ENCODE peak calls at places on chromosomes 5 and 9, in five cellular contexts. One of them, this sample, is unnamed. For H3K4me1, the result is how much of the 10 kb centered on the place peaks cover.

GRCh38 chr9:124868511-124869465 is 6.9 kb downstream of the ARPC5L start:
- DNase-seq in cardiac muscle cell: peak
- DNase-seq in HCT116: peak
- DNase-seq in aorta: peak
- DNase-seq in psoas muscle: peak
- DNase-seq in this sample: peak

GRCh38 chr5:19001527-19001926 is 986.5 kb downstream of the CDH18 start:
- DNase-seq in cardiac muscle cell: no peak
- DNase-seq in HCT116: no peak
- DNase-seq in aorta: no peak
- DNase-seq in psoas muscle: no peak
- DNase-seq in this sample: no peak

GRCh38 chr5:79990205-79990597 is 861 bp downstream of the MTX3 start:
- DNase-seq in cardiac muscle cell: no peak
- DNase-seq in HCT116: no peak
- DNase-seq in aorta: no peak
- DNase-seq in psoas muscle: no peak
- DNase-seq in this sample: no peak

GRCh38 chr5:173714551-173715428 is 98.3 kb upstream of the BOD1 start:
- DNase-seq in cardiac muscle cell: no peak
- DNase-seq in HCT116: no peak
- DNase-seq in aorta: no peak
- DNase-seq in psoas muscle: peak
- DNase-seq in this sample: no peak

GRCh38 chr5:179699640-179700298 is 1.0 kb downstream of the CANX start:
- DNase-seq in cardiac muscle cell: no peak
- DNase-seq in HCT116: no peak
- DNase-seq in aorta: peak
- DNase-seq in psoas muscle: no peak
- DNase-seq in this sample: no peak

GRCh38 chr5:74446673-74447337 is 193.7 kb downstream of the ENC1 start:
- DNase-seq in cardiac muscle cell: no peak
- DNase-seq in HCT116: no peak
- DNase-seq in aorta: no peak
- DNase-seq in psoas muscle: no peak
- DNase-seq in this sample: peak

GRCh38 chr9:128393171-128393761 is 22.1 kb downstream of the URM1 start:
- DNase-seq in cardiac muscle cell: peak
- DNase-seq in HCT116: no peak
- DNase-seq in aorta: no peak
- DNase-seq in psoas muscle: no peak
- DNase-seq in this sample: no peak

GRCh38 chr9:98311541-98311940 is 56.1 kb upstream of the TBC1D2 start:
- DNase-seq in cardiac muscle cell: no peak
- DNase-seq in HCT116: no peak
- DNase-seq in aorta: peak
- DNase-seq in psoas muscle: no peak
- DNase-seq in this sample: no peak

GRCh38 chr9:116549061-116549664 is 137.9 kb upstream of the TRIM32 start:
- DNase-seq in cardiac muscle cell: no peak
- DNase-seq in HCT116: peak
- DNase-seq in aorta: peak
- DNase-seq in psoas muscle: peak
- DNase-seq in this sample: peak

GRCh38 chr9:4137755-4138154 is 162.1 kb downstream of the GLIS3 start:
- DNase-seq in cardiac muscle cell: no peak
- DNase-seq in HCT116: no peak
- DNase-seq in aorta: no peak
- DNase-seq in psoas muscle: no peak
- DNase-seq in this sample: no peak

GRCh38 chr5:9173281-9174048 is 372.4 kb downstream of the SEMA5A start:
- DNase-seq in cardiac muscle cell: no peak
- DNase-seq in HCT116: no peak
- DNase-seq in aorta: no peak
- DNase-seq in psoas muscle: no peak
- DNase-seq in this sample: no peak

GRCh38 chr5:144304683-144305082 is 134.0 kb downstream of the KCTD16 start:
- DNase-seq in cardiac muscle cell: no peak
- DNase-seq in HCT116: no peak
- DNase-seq in aorta: no peak
- DNase-seq in psoas muscle: no peak
- DNase-seq in this sample: no peak

GRCh38 chr9:134177624-134178393 is 13.4 kb upstream of the RNU6ATAC start:
- DNase-seq in cardiac muscle cell: no peak
- DNase-seq in HCT116: no peak
- DNase-seq in aorta: peak
- DNase-seq in psoas muscle: peak
- DNase-seq in this sample: no peak

GRCh38 chr5:90548069-90548593 is 10.5 kb upstream of the ADGRV1 start:
- DNase-seq in cardiac muscle cell: peak
- DNase-seq in HCT116: peak
- DNase-seq in aorta: no peak
- DNase-seq in psoas muscle: no peak
- DNase-seq in this sample: no peak

GRCh38 chr5:65010841-65011240 is 242.1 kb downstream of the CWC27 start:
- DNase-seq in cardiac muscle cell: no peak
- DNase-seq in HCT116: no peak
- DNase-seq in aorta: no peak
- DNase-seq in psoas muscle: no peak
- DNase-seq in this sample: no peak

GRCh38 chr5:112390327-112390726 is 28.8 kb downstream of the EPB41L4A start:
- DNase-seq in cardiac muscle cell: peak
- DNase-seq in HCT116: no peak
- DNase-seq in aorta: no peak
- DNase-seq in psoas muscle: no peak
- DNase-seq in this sample: no peak

GRCh38 chr5:62937661-62938558 is 359.3 kb downstream of the LRRC70 start:
- DNase-seq in cardiac muscle cell: no peak
- DNase-seq in HCT116: no peak
- DNase-seq in aorta: no peak
- DNase-seq in psoas muscle: no peak
- DNase-seq in this sample: no peak

GRCh38 chr9:133892193-133892920 is 99.8 kb downstream of the VAV2 start:
- DNase-seq in cardiac muscle cell: no peak
- DNase-seq in HCT116: no peak
- DNase-seq in aorta: no peak
- DNase-seq in psoas muscle: no peak
- DNase-seq in this sample: no peak

GRCh38 chr9:117156771-117157535 is 257.9 kb downstream of the ASTN2 start:
- DNase-seq in cardiac muscle cell: no peak
- DNase-seq in HCT116: no peak
- DNase-seq in aorta: no peak
- DNase-seq in psoas muscle: no peak
- DNase-seq in this sample: no peak

GRCh38 chr9:127707766-127708165 is 978 bp downstream of the CFAP157 start:
- DNase-seq in cardiac muscle cell: no peak
- DNase-seq in HCT116: peak
- DNase-seq in aorta: no peak
- DNase-seq in psoas muscle: no peak
- DNase-seq in this sample: no peak

GRCh38 chr5:136108131-136108739 is 24.4 kb upstream of the SMAD5 start:
- DNase-seq in cardiac muscle cell: no peak
- DNase-seq in HCT116: no peak
- DNase-seq in aorta: no peak
- DNase-seq in psoas muscle: no peak
- DNase-seq in this sample: no peak

GRCh38 chr9:73179594-73179993 is 27.9 kb downstream of the ANXA1 start:
- DNase-seq in cardiac muscle cell: no peak
- DNase-seq in HCT116: peak
- DNase-seq in aorta: no peak
- DNase-seq in psoas muscle: no peak
- DNase-seq in this sample: no peak

GRCh38 chr9:133000842-133001241 is 22.3 kb downstream of the GFI1B start:
- DNase-seq in cardiac muscle cell: no peak
- DNase-seq in HCT116: no peak
- DNase-seq in aorta: no peak
- DNase-seq in psoas muscle: no peak
- DNase-seq in this sample: no peak

GRCh38 chr9:5839572-5839902 is 6.6 kb upstream of the ERMP1 start:
- DNase-seq in cardiac muscle cell: no peak
- DNase-seq in HCT116: no peak
- DNase-seq in aorta: no peak
- DNase-seq in psoas muscle: no peak
- DNase-seq in this sample: no peak

GRCh38 chr5:125483609-125484008 is 737.2 kb upstream of the ZNF608 start:
- DNase-seq in cardiac muscle cell: no peak
- DNase-seq in HCT116: no peak
- DNase-seq in aorta: no peak
- DNase-seq in psoas muscle: no peak
- DNase-seq in this sample: no peak

GRCh38 chr5:177557041-177557647 is 2.8 kb upstream of the FAM193B start:
- DNase-seq in cardiac muscle cell: peak
- DNase-seq in HCT116: no peak
- DNase-seq in aorta: no peak
- DNase-seq in psoas muscle: no peak
- DNase-seq in this sample: no peak

GRCh38 chr5:36403601-36404311 is 102.1 kb upstream of the RANBP3L start:
- DNase-seq in cardiac muscle cell: no peak
- DNase-seq in HCT116: no peak
- DNase-seq in aorta: no peak
- DNase-seq in psoas muscle: peak
- DNase-seq in this sample: peak

GRCh38 chr9:297104-297794 is 82.6 kb downstream of the DOCK8 start:
- DNase-seq in cardiac muscle cell: no peak
- DNase-seq in HCT116: no peak
- DNase-seq in aorta: no peak
- DNase-seq in psoas muscle: peak
- DNase-seq in this sample: no peak

GRCh38 chr9:97564291-97565175 is 63.1 kb downstream of the TMOD1 start:
- DNase-seq in cardiac muscle cell: no peak
- DNase-seq in HCT116: no peak
- DNase-seq in aorta: no peak
- DNase-seq in psoas muscle: peak
- DNase-seq in this sample: peak

GRCh38 chr9:83986765-83987401 is 6.3 kb downstream of the RMI1 start:
- DNase-seq in cardiac muscle cell: no peak
- DNase-seq in HCT116: peak
- DNase-seq in aorta: peak
- DNase-seq in psoas muscle: peak
- DNase-seq in this sample: no peak

GRCh38 chr5:5816960-5817359 is 394.5 kb downstream of the ICE1 start:
- DNase-seq in cardiac muscle cell: no peak
- DNase-seq in HCT116: no peak
- DNase-seq in aorta: no peak
- DNase-seq in psoas muscle: no peak
- DNase-seq in this sample: no peak

GRCh38 chr5:172932313-172933017 is 26.8 kb upstream of the RPL26L1 start:
- DNase-seq in cardiac muscle cell: peak
- DNase-seq in HCT116: peak
- DNase-seq in aorta: peak
- DNase-seq in psoas muscle: peak
- DNase-seq in this sample: peak

DNA sequence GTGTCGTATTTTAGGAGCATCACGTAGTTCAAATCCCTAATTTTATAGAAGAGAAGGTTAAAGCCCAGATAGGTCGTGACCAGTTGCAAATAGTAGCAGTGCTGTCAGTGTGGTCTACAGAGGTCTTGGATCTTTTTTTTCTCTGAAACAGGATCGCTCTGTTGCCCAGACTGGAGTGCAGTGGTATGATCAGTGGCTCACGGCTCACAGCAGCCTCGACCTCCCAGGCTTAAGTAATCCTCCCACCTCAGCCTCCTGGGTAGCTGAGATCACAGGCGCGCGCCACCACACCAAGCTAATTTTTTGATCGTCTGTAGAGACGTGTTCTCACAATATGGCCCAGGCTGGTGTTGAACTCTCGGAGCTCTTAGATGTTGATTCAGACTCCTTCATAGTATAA is 2.2 kb downstream of the MATR3 start:
- DNase-seq in cardiac muscle cell: no peak
- DNase-seq in HCT116: no peak
- DNase-seq in aorta: no peak
- DNase-seq in psoas muscle: no peak
- DNase-seq in this sample: no peak
- H3K4me1 ChIP-seq in cardiac muscle cell: under half
- H3K4me1 ChIP-seq in HCT116: half or more
- H3K4me1 ChIP-seq in aorta: under half
- H3K4me1 ChIP-seq in psoas muscle: half or more
- H3K4me1 ChIP-seq in this sample: half or more

DNA sequence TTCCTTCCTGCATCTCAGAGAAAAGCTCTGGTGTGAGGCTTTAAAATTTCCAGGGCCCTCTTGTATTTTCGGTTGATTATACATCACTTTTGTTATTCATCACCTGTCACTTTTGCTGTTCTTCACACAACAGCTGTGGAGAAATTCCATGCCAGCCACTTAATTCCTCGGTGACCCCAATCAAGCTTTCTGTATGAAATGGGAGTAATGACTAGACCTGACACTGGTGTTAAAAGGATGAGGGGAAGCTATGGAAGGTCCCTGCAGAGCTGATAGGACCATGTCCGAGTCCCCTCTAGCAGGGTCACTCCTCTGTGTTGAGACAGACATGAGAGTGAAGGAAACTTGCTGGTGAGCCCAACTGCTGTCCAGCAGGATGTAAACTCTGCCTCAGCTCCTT is 59.7 kb downstream of the GPR21 start:
- DNase-seq in cardiac muscle cell: no peak
- DNase-seq in HCT116: no peak
- DNase-seq in aorta: no peak
- DNase-seq in psoas muscle: no peak
- DNase-seq in this sample: no peak
- H3K4me1 ChIP-seq in cardiac muscle cell: under half
- H3K4me1 ChIP-seq in HCT116: under half
- H3K4me1 ChIP-seq in aorta: under half
- H3K4me1 ChIP-seq in psoas muscle: under half
- H3K4me1 ChIP-seq in this sample: under half

DNA sequence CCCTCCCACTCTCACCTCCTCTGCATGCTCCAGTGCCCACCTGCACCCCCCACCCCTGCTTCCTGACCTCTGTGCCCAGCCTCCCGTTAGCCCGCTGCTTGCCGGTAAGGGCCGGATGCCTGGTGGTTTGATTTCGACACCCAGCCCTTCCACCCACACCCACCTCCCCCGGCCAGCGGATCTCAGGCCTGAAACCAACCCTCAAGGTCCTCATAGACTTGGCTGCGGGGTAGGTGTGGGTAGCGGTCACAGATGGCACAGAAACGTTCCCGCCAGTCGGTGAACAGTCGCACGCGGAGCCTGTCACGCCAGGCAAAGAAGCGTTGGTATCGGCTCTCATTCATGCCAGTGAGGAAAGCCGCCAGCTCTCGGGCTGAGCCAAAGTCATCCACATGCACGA is 1.4 kb downstream of the FUT7 start:
- DNase-seq in cardiac muscle cell: no peak
- DNase-seq in HCT116: no peak
- DNase-seq in aorta: no peak
- DNase-seq in psoas muscle: no peak
- DNase-seq in this sample: no peak
- H3K4me1 ChIP-seq in cardiac muscle cell: under half
- H3K4me1 ChIP-seq in HCT116: half or more
- H3K4me1 ChIP-seq in aorta: under half
- H3K4me1 ChIP-seq in psoas muscle: under half
- H3K4me1 ChIP-seq in this sample: under half

DNA sequence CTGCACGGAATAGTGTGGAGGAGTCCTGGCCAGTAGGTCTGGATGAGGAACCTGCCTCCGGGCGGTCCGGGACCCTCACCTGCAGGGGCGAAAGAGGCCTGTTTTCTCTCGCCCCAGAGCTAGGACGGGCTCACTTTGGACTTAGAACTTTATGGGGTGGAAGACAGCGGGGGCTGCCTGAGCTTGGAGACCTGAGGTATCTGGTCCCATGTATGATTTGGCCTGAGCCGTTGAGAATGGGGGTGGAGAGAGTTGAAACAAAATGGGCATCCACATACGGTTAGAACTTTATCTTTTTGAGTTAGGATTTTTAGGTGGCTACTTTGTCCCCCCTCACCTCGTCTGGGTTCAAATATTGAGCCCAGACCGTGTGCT is 681 bp upstream of the ETF1 start:
- DNase-seq in cardiac muscle cell: no peak
- DNase-seq in HCT116: no peak
- DNase-seq in aorta: no peak
- DNase-seq in psoas muscle: no peak
- DNase-seq in this sample: no peak
- H3K4me1 ChIP-seq in cardiac muscle cell: under half
- H3K4me1 ChIP-seq in HCT116: under half
- H3K4me1 ChIP-seq in aorta: under half
- H3K4me1 ChIP-seq in psoas muscle: half or more
- H3K4me1 ChIP-seq in this sample: half or more

This sample was measured in right atrium auricular region.